ENCODE peak calls at places on chromosome 3, in eight cellular contexts. V is uterus, K is body of pancreas, M is A549, I is heart left ventricle, J is HCT116, W is stomach, N is ovary. U is an unnamed sample.

GRCh38 chr3:100882571-100882981 is 110.6 kb downstream of the ABI3BP start:
- DNase-seq in K (no peak), V (no peak), W (no peak), J (no peak), M (no peak), I (no peak), N (no peak), U (no peak)

GRCh38 chr3:33629219-33629618 is 88.8 kb downstream of the CLASP2 start:
- DNase-seq in I (no peak), M (no peak), N (no peak), W (no peak), K (no peak), V (no peak), J (no peak), U (no peak)

GRCh38 chr3:110677506-110677905 is 394.1 kb upstream of the NECTIN3 start:
- DNase-seq in J (no peak), W (no peak), K (no peak), M (no peak), N (no peak), I (no peak), V (no peak), U (no peak)

GRCh38 chr3:191783039-191783438 is 322.1 kb downstream of the PYDC2 start:
- DNase-seq in V (no peak), N (no peak), M (no peak), K (no peak), I (no peak), W (no peak), J (no peak), U (no peak)

GRCh38 chr3:5071061-5071460 is 51.0 kb upstream of the ARL8B start:
- DNase-seq in M (no peak), W (no peak), I (no peak), N (peak; percentile 14), K (no peak), J (no peak), V (peak; percentile 43), U (no peak)

GRCh38 chr3:37531071-37531720 is 330.5 kb upstream of the CTDSPL start:
- DNase-seq in N (no peak), W (no peak), I (no peak), K (no peak), M (no peak), V (peak; percentile 60), J (no peak), U (no peak)

GRCh38 chr3:171200052-171201029 is 173.8 kb upstream of the SLC2A2 start:
- DNase-seq in M (no peak), J (no peak), V (no peak), K (no peak), N (no peak), I (no peak), W (no peak), U (no peak)

GRCh38 chr3:54988302-54989022 is 60.6 kb upstream of the LRTM1 start:
- DNase-seq in J (no peak), N (peak; percentile 67), M (no peak), K (peak; percentile 49), W (no peak), V (peak; percentile 59), I (peak; percentile 73), U (no peak)

GRCh38 chr3:40574661-40575060 is 49.9 kb downstream of the ZNF621 start:
- DNase-seq in W (no peak), V (no peak), I (no peak), J (no peak), N (no peak), M (no peak), K (no peak), U (no peak)

GRCh38 chr3:123790254-123791072 is 93.7 kb downstream of the MYLK start:
- DNase-seq in N (no peak), W (no peak), V (no peak), J (no peak), M (no peak), K (no peak), I (no peak), U (no peak)

GRCh38 chr3:83251490-83251889 is 1490.0 kb upstream of the GBE1 start:
- DNase-seq in N (no peak), V (no peak), K (no peak), W (no peak), J (no peak), M (no peak), I (no peak), U (no peak)

GRCh38 chr3:81874738-81875137 is 113.3 kb upstream of the GBE1 start:
- DNase-seq in W (no peak), M (no peak), N (no peak), I (no peak), K (no peak), V (no peak), J (no peak), U (no peak)

GRCh38 chr3:155262295-155262694 is 31.2 kb downstream of the STRIT1 start:
- DNase-seq in K (no peak), N (no peak), J (no peak), I (no peak), W (no peak), V (no peak), M (no peak), U (no peak)

GRCh38 chr3:59079962-59080361 is 30.1 kb upstream of the CFAP20DC start:
- DNase-seq in K (no peak), W (no peak), N (no peak), J (no peak), M (no peak), I (no peak), V (no peak), U (no peak)

GRCh38 chr3:33278106-33278672 is 947 bp downstream of the FBXL2 start:
- DNase-seq in N (no peak), I (no peak), K (no peak), W (no peak), V (no peak), J (no peak), M (peak; percentile 15), U (no peak)

GRCh38 chr3:154973851-154974250 is 106.3 kb upstream of the MME start:
- DNase-seq in N (no peak), K (no peak), M (no peak), I (no peak), V (no peak), J (no peak), W (no peak), U (no peak)

GRCh38 chr3:46143951-46144473 is 64.1 kb downstream of the CCR1 start:
- DNase-seq in N (no peak), M (no peak), V (no peak), W (no peak), J (no peak), K (peak; percentile 34), I (peak; percentile 47), U (no peak)

GRCh38 chr3:156352728-156353127 is 202.2 kb downstream of the SSR3 start:
- DNase-seq in J (no peak), M (no peak), K (no peak), N (no peak), W (no peak), V (no peak), I (no peak), U (no peak)

GRCh38 chr3:101848326-101848725 is 988 bp upstream of the NFKBIZ start:
- DNase-seq in N (no peak), V (no peak), K (no peak), J (no peak), M (no peak), I (no peak), W (no peak), U (no peak)

DNA sequence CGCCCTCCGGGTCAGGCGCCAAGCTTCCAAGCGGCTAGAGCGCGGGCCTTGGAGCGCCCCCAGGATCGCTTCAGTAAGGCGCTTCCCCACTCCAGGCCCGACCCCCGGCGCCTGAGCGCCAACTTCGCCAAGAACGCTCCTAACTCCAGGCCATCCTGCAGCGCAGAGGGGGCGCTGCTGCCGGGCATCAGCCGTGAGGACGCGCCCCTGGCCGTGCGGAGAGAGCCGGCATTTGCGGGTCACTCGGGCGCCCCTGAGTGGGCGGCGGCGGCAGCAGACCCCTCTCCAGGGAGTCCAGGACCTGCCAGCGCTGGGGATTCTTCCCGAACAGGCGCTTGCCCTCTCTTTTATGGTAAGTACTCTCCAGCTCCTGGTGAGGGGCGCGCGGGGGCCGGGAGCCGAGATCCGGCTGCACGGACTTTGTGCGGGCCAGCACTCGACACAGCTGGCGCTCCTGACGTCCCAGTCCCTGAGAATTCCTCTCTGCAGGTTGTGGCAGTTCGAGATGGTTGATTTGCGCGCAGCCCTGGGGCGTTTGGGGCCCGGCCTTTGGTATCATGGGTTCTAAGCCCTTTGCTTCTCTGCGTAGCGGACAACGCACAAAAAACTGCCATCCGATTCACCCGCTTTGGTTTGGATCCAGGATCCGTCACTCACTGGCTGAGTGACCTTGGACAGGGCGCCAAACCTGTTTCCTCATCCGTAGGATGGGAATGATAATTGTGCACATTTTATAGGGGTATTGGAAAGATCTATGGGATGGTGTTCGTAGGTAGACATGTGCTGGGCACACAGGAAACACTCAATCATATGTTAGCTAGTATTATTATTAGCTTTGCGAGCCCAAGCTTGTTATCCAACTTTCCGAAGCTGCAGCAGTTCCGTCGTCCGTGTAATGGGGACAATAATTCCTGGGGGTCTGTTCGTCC is 758 bp downstream of the SPSB4 start:
- DNase-seq in M (no peak), J (no peak), K (peak; percentile 50), W (no peak), I (peak; percentile 63), V (no peak), N (no peak), U (no peak)
- TF ChIP-seq CTCF in M (no peak), J (no peak), K (no peak), W (no peak), I (no peak), V (no peak), N (no peak), U (no peak)

GRCh38 chr3:9810846-9811245 is 784 bp downstream of the TTLL3 start:
- DNase-seq in K (no peak), J (no peak), W (no peak), I (peak; percentile 14), M (no peak), N (no peak), V (no peak), U (no peak)
- TF ChIP-seq POLR2A in K (no peak), J (no peak), W (no peak), I (no peak), M (no peak), N (no peak), V (no peak), U (no peak)

DNA sequence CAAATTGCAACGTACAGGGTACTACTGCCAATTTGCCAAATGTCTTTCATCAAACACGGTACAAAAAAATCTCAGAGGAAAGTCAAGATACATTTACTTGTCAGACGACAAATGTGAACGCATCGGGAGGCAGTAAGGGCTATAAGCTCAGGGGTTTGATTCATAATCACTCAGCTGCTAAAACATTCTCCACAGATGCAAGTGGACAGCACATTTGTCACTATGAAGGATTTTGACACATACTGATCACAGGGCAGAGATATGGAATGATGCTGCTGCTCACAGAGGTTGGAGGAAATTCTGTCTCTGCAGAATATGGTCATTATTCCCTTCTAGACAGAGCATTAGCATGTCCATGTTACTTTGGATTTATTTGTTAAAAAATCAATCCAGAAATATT is 559.6 kb downstream of the MECOM start:
- DNase-seq in N (no peak), K (no peak), M (no peak), J (no peak), I (no peak), W (no peak), V (no peak), U (no peak)
- H3K4me1 ChIP-seq in N (no peaks in the 10 kb centered on the region), K (no peaks in the 10 kb centered on the region), M (no peaks in the 10 kb centered on the region), J (peaks cover 5% of the 10 kb centered on the region), I (no peaks in the 10 kb centered on the region), W (peaks cover 11% of the 10 kb centered on the region), V (no peaks in the 10 kb centered on the region), U (peaks cover 5% of the 10 kb centered on the region)

DNA sequence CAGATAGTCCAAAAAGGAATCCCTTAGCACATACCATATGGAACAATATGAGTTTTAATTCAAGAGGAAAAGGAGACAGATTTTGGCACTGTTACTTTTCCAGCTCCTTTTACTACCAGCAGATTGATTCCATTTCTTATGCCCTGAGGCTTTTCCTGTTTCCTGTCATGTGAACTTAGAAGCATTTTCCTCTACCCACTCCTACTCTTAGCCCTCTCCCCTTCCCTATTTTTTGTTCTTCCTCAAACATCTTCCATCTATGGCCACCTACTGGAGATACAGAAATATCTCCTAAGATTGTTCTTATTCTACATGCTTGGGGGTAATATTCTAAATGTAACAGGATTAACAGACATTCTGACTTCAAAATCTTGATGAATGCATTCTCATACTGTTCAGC is 207.8 kb downstream of the CHST2 start:
- DNase-seq in V (no peak), J (no peak), W (no peak), M (no peak), N (no peak), K (no peak), I (no peak), U (no peak)
- TF ChIP-seq CTCF in V (no peak), J (peak; percentile 26), W (no peak), M (no peak), N (no peak), K (no peak), I (no peak), U (no peak)